ENCODE peak calls at places on chromosomes 2 and 18, in ten cellular contexts. Z, U, M, A, X, B, D, E, G and Y are unnamed samples.

GRCh38 chr18:34729264-34729663 is 19.2 kb downstream of the DTNA start:
- DNase-seq in Z (peak; percentile 58), U (no peak), M (no peak), A (no peak), X (no peak), B (peak; percentile 13), D (no peak), E (no peak), G (peak; percentile 27), Y (peak; percentile 27)

GRCh38 chr2:169343202-169343601 is 19.1 kb downstream of the LRP2 start:
- DNase-seq in Z (no peak), U (no peak), M (no peak), A (no peak), X (no peak), B (no peak), D (no peak), E (no peak), G (no peak), Y (no peak)

GRCh38 chr2:127770973-127771735 is 39.8 kb downstream of the WDR33 start:
- DNase-seq in Z (peak; percentile 97), U (no peak), M (no peak), A (no peak), X (no peak), B (no peak), D (no peak), E (no peak), G (no peak), Y (no peak)

GRCh38 chr2:47513981-47514520 is 111.1 kb downstream of the MSH2 start:
- DNase-seq in Z (no peak), U (no peak), M (no peak), A (no peak), X (no peak), B (no peak), D (no peak), E (no peak), G (no peak), Y (no peak)

GRCh38 chr2:74548919-74549684 is 4.6 kb downstream of the LOXL3 start:
- DNase-seq in Z (peak; percentile 40), U (peak; percentile 83), M (peak; percentile 88), A (no peak), X (no peak), B (no peak), D (peak; percentile 79), E (no peak), G (peak; percentile 80), Y (peak; percentile 75)

GRCh38 chr2:217223222-217223930 is 363.5 kb upstream of the TNP1 start:
- DNase-seq in Z (peak; percentile 98), U (no peak), M (no peak), A (peak; percentile 0), X (no peak), B (peak; percentile 25), D (no peak), E (no peak), G (no peak), Y (no peak)

GRCh38 chr2:195450537-195451113 is 206.4 kb upstream of the SLC39A10 start:
- DNase-seq in Z (no peak), U (no peak), M (no peak), A (no peak), X (no peak), B (no peak), D (no peak), E (no peak), G (no peak), Y (no peak)

GRCh38 chr2:203636896-203637818 is 69.3 kb upstream of the CD28 start:
- DNase-seq in Z (no peak), U (peak; percentile 68), M (no peak), A (no peak), X (no peak), B (no peak), D (no peak), E (no peak), G (peak; percentile 38), Y (peak; percentile 41)

GRCh38 chr2:73291461-73292315 is 1.7 kb downstream of the EGR4 start:
- DNase-seq in Z (no peak), U (no peak), M (no peak), A (no peak), X (no peak), B (no peak), D (peak; percentile 47), E (no peak), G (no peak), Y (no peak)

GRCh38 chr2:234172066-234172465 is 121.6 kb downstream of the SPP2 start:
- DNase-seq in Z (no peak), U (no peak), M (no peak), A (no peak), X (no peak), B (no peak), D (no peak), E (no peak), G (no peak), Y (no peak)

GRCh38 chr18:35521133-35521532 is 23.4 kb upstream of the INO80C start:
- DNase-seq in Z (no peak), U (no peak), M (no peak), A (no peak), X (no peak), B (no peak), D (no peak), E (no peak), G (no peak), Y (no peak)

GRCh38 chr2:167857406-167857805 is 390.0 kb downstream of the STK39 start:
- DNase-seq in Z (no peak), U (no peak), M (no peak), A (no peak), X (no peak), B (no peak), D (no peak), E (no peak), G (no peak), Y (no peak)

GRCh38 chr2:59182249-59182648 is 941.1 kb upstream of the FANCL start:
- DNase-seq in Z (peak; percentile 10), U (no peak), M (no peak), A (no peak), X (no peak), B (peak; percentile 35), D (no peak), E (no peak), G (no peak), Y (no peak)

GRCh38 chr2:8238521-8239230 is 443.2 kb upstream of the ID2 start:
- DNase-seq in Z (no peak), U (no peak), M (no peak), A (no peak), X (no peak), B (no peak), D (no peak), E (no peak), G (no peak), Y (no peak)

GRCh38 chr2:12389354-12390045 is 327.2 kb upstream of the TRIB2 start:
- DNase-seq in Z (peak; percentile 7), U (no peak), M (no peak), A (no peak), X (no peak), B (no peak), D (no peak), E (no peak), G (no peak), Y (no peak)

GRCh38 chr2:109562421-109562820 is 51.3 kb downstream of the SEPTIN10 start:
- DNase-seq in Z (peak; percentile 89), U (no peak), M (no peak), A (no peak), X (no peak), B (no peak), D (no peak), E (no peak), G (no peak), Y (no peak)

GRCh38 chr2:92073036-92073814 is 2798.0 kb upstream of the TEKT4 start:
- DNase-seq in Z (no peak), U (peak; percentile 37), M (peak; percentile 30), A (no peak), X (peak; percentile 17), B (no peak), D (peak; percentile 20), E (no peak), G (no peak), Y (peak; percentile 1)

GRCh38 chr2:122515731-122516130 is 760.3 kb downstream of the TSN start:
- DNase-seq in Z (no peak), U (no peak), M (no peak), A (no peak), X (no peak), B (no peak), D (no peak), E (no peak), G (no peak), Y (no peak)

GRCh38 chr2:122516775-122517174 is 761.3 kb downstream of the TSN start:
- DNase-seq in Z (no peak), U (no peak), M (no peak), A (no peak), X (no peak), B (no peak), D (no peak), E (no peak), G (no peak), Y (no peak)

GRCh38 chr2:122519366-122519765 is 763.9 kb downstream of the TSN start:
- DNase-seq in Z (no peak), U (no peak), M (no peak), A (no peak), X (no peak), B (peak; percentile 30), D (no peak), E (no peak), G (no peak), Y (no peak)

GRCh38 chr2:122519806-122520205 is 764.4 kb downstream of the TSN start:
- DNase-seq in Z (peak; percentile 81), U (no peak), M (no peak), A (no peak), X (no peak), B (no peak), D (no peak), E (no peak), G (no peak), Y (no peak)

GRCh38 chr2:122514451-122514996 is 759.1 kb downstream of the TSN start:
- DNase-seq in Z (peak; percentile 27), U (no peak), M (no peak), A (no peak), X (no peak), B (no peak), D (no peak), E (no peak), G (no peak), Y (no peak)
- H3K4me3 ChIP-seq in Z (no peak overlapping the region), U (no peak overlapping the region), M (no peak overlapping the region), A (no peak overlapping the region), X (no peak overlapping the region), B (no peak overlapping the region), D (no peak overlapping the region), E (no peak overlapping the region), G (no peak overlapping the region), Y (no peak overlapping the region)

GRCh38 chr2:70094171-70094977 is 7.1 kb downstream of the PCBP1 start:
- DNase-seq in Z (no peak), U (peak; percentile 60), M (no peak), A (no peak), X (no peak), B (peak; percentile 49), D (no peak), E (no peak), G (no peak), Y (no peak)
- H3K4me3 ChIP-seq in Z (no peak overlapping the region), U (no peak overlapping the region), M (peak overlapping the region; percentile 8), A (peak overlapping the region; percentile 2), X (peak overlapping the region; percentile 54), B (peak overlapping the region; percentile 63), D (peak overlapping the region; percentile 24), E (peak overlapping the region; percentile 56), G (no peak overlapping the region), Y (no peak overlapping the region)

GRCh38 chr2:128835974-128836373 is 517.3 kb upstream of the HS6ST1 start:
- DNase-seq in Z (no peak), U (no peak), M (no peak), A (no peak), X (no peak), B (no peak), D (no peak), E (no peak), G (no peak), Y (no peak)
- H3K4me3 ChIP-seq in Z (no peak overlapping the region), U (no peak overlapping the region), M (no peak overlapping the region), A (no peak overlapping the region), X (no peak overlapping the region), B (no peak overlapping the region), D (no peak overlapping the region), E (no peak overlapping the region), G (no peak overlapping the region), Y (no peak overlapping the region)

GRCh38 chr2:164754157-164755093 is 87.2 kb downstream of the COBLL1 start:
- DNase-seq in Z (no peak), U (no peak), M (no peak), A (no peak), X (no peak), B (peak; percentile 74), D (no peak), E (no peak), G (no peak), Y (peak; percentile 22)
- H3K4me3 ChIP-seq in Z (no peak overlapping the region), U (no peak overlapping the region), M (no peak overlapping the region), A (no peak overlapping the region), X (no peak overlapping the region), B (peak overlapping the region; percentile 60), D (no peak overlapping the region), E (no peak overlapping the region), G (no peak overlapping the region), Y (no peak overlapping the region)